ENCODE peak calls at places on chromosomes 3 and 15, in eight cellular contexts. B, D, O, Z, L, X, W and E are unnamed samples.

GRCh38 chr15:58987036-58987435 is 427 bp upstream of the RNF111 start:
- DNase-seq in W (no peak), Z (no peak), L (no peak), X (peak), D (peak), B (no peak), O (no peak), E (peak)

GRCh38 chr3:16945330-16945729 is 60.6 kb downstream of the PLCL2 start:
- DNase-seq in Z (no peak), L (no peak), D (no peak), X (peak), O (peak), W (no peak), B (no peak), E (no peak)

GRCh38 chr3:173214576-173214975 is 73.5 kb upstream of the SPATA16 start:
- DNase-seq in B (no peak), X (no peak), L (no peak), W (no peak), D (no peak), Z (no peak), O (no peak), E (no peak)

GRCh38 chr3:50971487-50971924 is 296.8 kb downstream of the DOCK3 start:
- DNase-seq in X (peak), O (peak), D (peak), Z (peak), L (peak), W (peak), B (no peak), E (peak)

GRCh38 chr15:74889390-74889881 is 406 bp upstream of the MPI start:
- DNase-seq in Z (no peak), D (no peak), X (peak), B (no peak), W (peak), L (no peak), O (peak), E (no peak)

GRCh38 chr3:36212291-36212690 is 168.0 kb upstream of the STAC start:
- DNase-seq in W (peak), Z (no peak), X (peak), D (no peak), B (no peak), L (no peak), O (no peak), E (no peak)

GRCh38 chr15:36977620-36978610 is 122.4 kb downstream of the MEIS2 start:
- DNase-seq in L (no peak), Z (no peak), W (no peak), D (no peak), O (no peak), X (no peak), B (no peak), E (no peak)

GRCh38 chr15:101048191-101049011 is 129.2 kb downstream of the LRRK1 start:
- DNase-seq in X (no peak), Z (no peak), O (no peak), D (no peak), B (no peak), W (no peak), L (peak), E (no peak)

GRCh38 chr3:33440328-33440577 is at the start of gene UBP1:
- DNase-seq in Z (no peak), X (no peak), O (peak), B (no peak), W (no peak), L (no peak), D (peak), E (no peak)

GRCh38 chr3:49357466-49358216 is 512 bp downstream of the GPX1 start:
- DNase-seq in D (peak), W (peak), Z (peak), X (peak), B (no peak), O (peak), L (peak), E (peak)

GRCh38 chr15:72591361-72591760 is 63.1 kb upstream of the GOLGA6B start:
- DNase-seq in B (no peak), W (no peak), X (peak), D (no peak), O (peak), L (no peak), Z (no peak), E (no peak)

GRCh38 chr15:98865397-98866339 is 141.9 kb downstream of the PGPEP1L start:
- DNase-seq in B (peak), X (peak), Z (peak), O (peak), L (peak), W (peak), D (peak), E (peak)

GRCh38 chr3:14823910-14824629 is 5.3 kb downstream of the FGD5 start:
- DNase-seq in Z (no peak), X (no peak), L (no peak), W (no peak), D (no peak), O (no peak), B (no peak), E (no peak)

GRCh38 chr3:151330899-151331298 is 1.6 kb upstream of the P2RY13 start:
- DNase-seq in Z (no peak), D (no peak), X (no peak), B (no peak), W (no peak), L (no peak), O (no peak), E (no peak)

GRCh38 chr15:77554306-77555080 is 78.2 kb downstream of the LINGO1 start:
- DNase-seq in L (no peak), D (no peak), O (no peak), Z (no peak), X (no peak), W (no peak), B (peak), E (no peak)

GRCh38 chr15:32979710-32980109 is 214.8 kb downstream of the FMN1 start:
- DNase-seq in X (peak), Z (no peak), L (no peak), O (peak), D (no peak), W (no peak), B (no peak), E (no peak)

GRCh38 chr15:48385031-48385430 is 53.8 kb downstream of the DUT start:
- DNase-seq in D (no peak), B (no peak), L (no peak), Z (no peak), O (no peak), X (no peak), W (no peak), E (peak)

GRCh38 chr3:127304121-127304744 is 16.4 kb upstream of the PRR20G start:
- DNase-seq in Z (no peak), O (no peak), D (peak), W (no peak), B (no peak), L (no peak), X (no peak), E (peak)

GRCh38 chr3:176274161-176274560 is 923.1 kb downstream of the TBL1XR1 start:
- DNase-seq in B (no peak), W (no peak), L (no peak), X (no peak), D (no peak), Z (no peak), O (no peak), E (no peak)

GRCh38 chr15:92662797-92663196 is 7.2 kb upstream of the FAM174B start:
- DNase-seq in X (no peak), Z (no peak), B (no peak), L (no peak), D (no peak), W (no peak), O (no peak), E (no peak)

GRCh38 chr3:46908294-46908985 is 30.9 kb downstream of the PTH1R start:
- DNase-seq in W (no peak), X (no peak), L (no peak), D (no peak), Z (no peak), O (peak), B (no peak), E (no peak)

GRCh38 chr15:70826634-70827033 is 27.3 kb downstream of the LARP6 start:
- DNase-seq in Z (no peak), B (no peak), D (peak), X (peak), L (no peak), O (peak), W (peak), E (peak)

GRCh38 chr15:74598126-74598842 is 17.4 kb upstream of the CLK3 start:
- DNase-seq in Z (peak), X (peak), D (peak), W (peak), B (peak), O (peak), L (peak), E (peak)

GRCh38 chr3:168248383-168249047 is 152.8 kb upstream of the GOLIM4 start:
- DNase-seq in W (peak), B (no peak), Z (no peak), L (no peak), D (no peak), X (peak), O (peak), E (peak)

GRCh38 chr15:38186505-38186904 is 66.1 kb upstream of the SPRED1 start:
- DNase-seq in O (no peak), Z (no peak), L (no peak), W (no peak), B (no peak), D (no peak), X (no peak), E (no peak)

GRCh38 chr15:50418041-50418583 is 6.1 kb upstream of the USP8 start:
- DNase-seq in D (peak), W (no peak), O (no peak), B (no peak), L (no peak), X (peak), Z (no peak), E (no peak)

GRCh38 chr15:61034793-61035710 is 194.1 kb downstream of the RORA start:
- DNase-seq in L (no peak), D (no peak), Z (no peak), W (no peak), X (no peak), B (no peak), O (peak), E (no peak)

GRCh38 chr3:32817195-32817560 is 619 bp upstream of the TRIM71 start:
- DNase-seq in O (no peak), L (no peak), Z (no peak), B (no peak), X (no peak), D (no peak), W (no peak), E (no peak)

GRCh38 chr3:99170867-99171517 is 269.5 kb upstream of the DCBLD2 start:
- DNase-seq in L (no peak), B (no peak), Z (no peak), D (no peak), X (no peak), O (no peak), W (no peak), E (no peak)

GRCh38 chr3:113008117-113008516 is 17.3 kb downstream of the GTPBP8 start:
- DNase-seq in B (no peak), D (no peak), O (peak), Z (no peak), W (no peak), L (no peak), X (no peak), E (no peak)